ENCODE peak calls at places on chromosomes 13 and 19, in seven cellular contexts. W is CD4-positive, alpha-beta T cell; B is CD8-positive, alpha-beta T cell; F is stimulated activated CD8-positive, alpha-beta memory T cell treated with anti-CD3 and anti-CD28 coated beads, Interleukin-2, amount 100 ng/mL, for 1 hour; T is tibial nerve; M is HT1080; L is epithelial cell of prostate. X is an unnamed sample.

GRCh38 chr13:81487151-81487550 is 1146.2 kb upstream of the SPRY2 start:
- DNase-seq in M (peak; percentile 52), W (no peak), B (no peak), F (no peak), T (no peak), L (peak; percentile 5), X (no peak)

GRCh38 chr19:571127-571974 is 1.0 kb upstream of the BSG start:
- DNase-seq in L (no peak), B (peak; percentile 27), W (peak; percentile 54), M (peak; percentile 40), F (no peak), T (no peak), X (peak; percentile 31)

GRCh38 chr19:13404236-13404635 is 102.0 kb downstream of the CACNA1A start:
- DNase-seq in B (no peak), L (no peak), M (no peak), W (no peak), T (no peak), F (no peak), X (no peak)

GRCh38 chr19:47111081-47111589 is 2.4 kb downstream of the ZC3H4 start:
- DNase-seq in M (no peak), B (peak; percentile 21), W (peak; percentile 36), T (no peak), F (no peak), L (no peak), X (peak; percentile 43)

GRCh38 chr19:48455171-48455907 is at the start of gene KCNJ14:
- DNase-seq in T (no peak), M (no peak), F (no peak), W (no peak), B (no peak), L (no peak), X (no peak)

GRCh38 chr13:68199271-68199670 is 969.1 kb upstream of the PCDH9 start:
- DNase-seq in M (no peak), L (no peak), B (no peak), F (no peak), T (no peak), W (no peak), X (no peak)

GRCh38 chr13:96527497-96527896 is 437.6 kb downstream of the HS6ST3 start:
- DNase-seq in F (no peak), L (no peak), B (no peak), M (no peak), T (no peak), W (no peak), X (no peak)

GRCh38 chr13:29800687-29801086 is 49.7 kb downstream of the UBL3 start:
- DNase-seq in T (no peak), L (no peak), M (no peak), B (no peak), W (no peak), F (no peak), X (no peak)

GRCh38 chr19:18349524-18350128 is 9.2 kb downstream of the PGPEP1 start:
- DNase-seq in M (peak; percentile 37), W (no peak), B (no peak), L (no peak), T (peak; percentile 73), F (no peak), X (no peak)

GRCh38 chr19:17052439-17052838 is 22.8 kb downstream of the HAUS8 start:
- DNase-seq in T (peak; percentile 68), L (no peak), F (no peak), W (peak; percentile 20), B (no peak), M (peak; percentile 51), X (no peak)

GRCh38 chr13:88303605-88304004 is 632.4 kb downstream of the SLITRK5 start:
- DNase-seq in B (no peak), L (no peak), M (no peak), F (no peak), W (no peak), T (no peak), X (no peak)

GRCh38 chr13:111204438-111205177 is 89.5 kb downstream of the ARHGEF7 start:
- DNase-seq in B (no peak), W (no peak), F (no peak), M (no peak), L (no peak), T (peak; percentile 72), X (no peak)

GRCh38 chr19:54905908-54906511 is at the start of gene NCR1:
- DNase-seq in F (peak; percentile 13), B (no peak), T (no peak), W (peak; percentile 3), L (no peak), M (no peak), X (no peak)

GRCh38 chr19:42018503-42019193 is 24.6 kb upstream of the ATP1A3 start:
- DNase-seq in L (no peak), T (no peak), F (no peak), M (no peak), W (no peak), B (no peak), X (no peak)

GRCh38 chr13:112873851-112874750 is 94.9 kb upstream of the MCF2L start:
- DNase-seq in L (no peak), T (peak; percentile 93), B (peak; percentile 34), W (peak; percentile 43), F (peak; percentile 57), M (peak; percentile 52), X (peak; percentile 82)

GRCh38 chr19:4764290-4764660 is 27.3 kb upstream of the FEM1A start:
- DNase-seq in B (no peak), W (no peak), M (no peak), L (no peak), T (no peak), F (no peak), X (no peak)

GRCh38 chr19:1252818-1253513 is 4.6 kb downstream of the MIDN start:
- DNase-seq in M (peak; percentile 91), F (peak; percentile 52), L (no peak), B (peak; percentile 69), T (peak; percentile 87), W (peak; percentile 73), X (peak; percentile 78)

GRCh38 chr19:1122972-1123363 is 19.2 kb downstream of the GPX4 start:
- DNase-seq in F (no peak), B (no peak), T (no peak), W (no peak), L (no peak), M (peak; percentile 54), X (no peak)

GRCh38 chr19:24166055-24166454 is 79.1 kb downstream of the ZNF254 start:
- DNase-seq in T (no peak), M (no peak), F (no peak), W (no peak), L (no peak), B (no peak), X (no peak)

GRCh38 chr19:46116121-46116520 is 8.4 kb downstream of the IGFL3 start:
- DNase-seq in W (no peak), T (no peak), M (no peak), L (no peak), F (no peak), B (no peak), X (no peak)

GRCh38 chr19:6088677-6089063 is 21.6 kb downstream of the RFX2 start:
- DNase-seq in F (no peak), M (peak; percentile 21), T (no peak), W (no peak), L (no peak), B (no peak), X (no peak)